ENCODE peak calls at places on chromosomes 13 and 19, in six cellular contexts. One of them, this sample, is unnamed.

GRCh38 chr13:114115191-114115671 is 17.2 kb downstream of the RASA3 start:
- DNase-seq in H9: no peak
- DNase-seq in H1: no peak
- DNase-seq in IMR-90: peak
- DNase-seq in neuronal stem cell: no peak
- DNase-seq in mesenchymal stem cell: peak
- DNase-seq in this sample: no peak

GRCh38 chr13:95300625-95301134 is 571 bp downstream of the ABCC4 start:
- DNase-seq in H9: peak
- DNase-seq in H1: no peak
- DNase-seq in IMR-90: peak
- DNase-seq in neuronal stem cell: peak
- DNase-seq in mesenchymal stem cell: peak
- DNase-seq in this sample: peak

GRCh38 chr19:11225815-11226214 is 13.6 kb upstream of the ANGPTL8 start:
- DNase-seq in H9: no peak
- DNase-seq in H1: no peak
- DNase-seq in IMR-90: no peak
- DNase-seq in neuronal stem cell: no peak
- DNase-seq in mesenchymal stem cell: no peak
- DNase-seq in this sample: no peak

GRCh38 chr13:49112782-49113525 is 107.2 kb upstream of the MLNR start:
- DNase-seq in H9: peak
- DNase-seq in H1: peak
- DNase-seq in IMR-90: peak
- DNase-seq in neuronal stem cell: peak
- DNase-seq in mesenchymal stem cell: peak
- DNase-seq in this sample: peak

GRCh38 chr19:35942235-35942634 is 6.1 kb downstream of the LRFN3 start:
- DNase-seq in H9: no peak
- DNase-seq in H1: no peak
- DNase-seq in IMR-90: no peak
- DNase-seq in neuronal stem cell: no peak
- DNase-seq in mesenchymal stem cell: no peak
- DNase-seq in this sample: no peak

GRCh38 chr13:99972190-99972731 is 694 bp upstream of the ZIC5 start:
- DNase-seq in H9: peak
- DNase-seq in H1: no peak
- DNase-seq in IMR-90: no peak
- DNase-seq in neuronal stem cell: no peak
- DNase-seq in mesenchymal stem cell: no peak
- DNase-seq in this sample: peak

GRCh38 chr19:3275068-3275582 is 50.7 kb downstream of the CELF5 start:
- DNase-seq in H9: peak
- DNase-seq in H1: peak
- DNase-seq in IMR-90: no peak
- DNase-seq in neuronal stem cell: peak
- DNase-seq in mesenchymal stem cell: peak
- DNase-seq in this sample: peak

GRCh38 chr13:44142911-44143665 is 230.5 kb upstream of the SERP2 start:
- DNase-seq in H9: no peak
- DNase-seq in H1: no peak
- DNase-seq in IMR-90: peak
- DNase-seq in neuronal stem cell: no peak
- DNase-seq in mesenchymal stem cell: peak
- DNase-seq in this sample: peak

GRCh38 chr13:32246468-32246867 is 68.7 kb downstream of the ZAR1L start:
- DNase-seq in H9: peak
- DNase-seq in H1: peak
- DNase-seq in IMR-90: peak
- DNase-seq in neuronal stem cell: peak
- DNase-seq in mesenchymal stem cell: peak
- DNase-seq in this sample: peak

GRCh38 chr19:48969276-48970138 is 4.4 kb downstream of the FTL start:
- DNase-seq in H9: peak
- DNase-seq in H1: no peak
- DNase-seq in IMR-90: no peak
- DNase-seq in neuronal stem cell: no peak
- DNase-seq in mesenchymal stem cell: peak
- DNase-seq in this sample: peak

GRCh38 chr13:107600986-107601385 is 614.4 kb downstream of the LIG4 start:
- DNase-seq in H9: no peak
- DNase-seq in H1: no peak
- DNase-seq in IMR-90: no peak
- DNase-seq in neuronal stem cell: no peak
- DNase-seq in mesenchymal stem cell: peak
- DNase-seq in this sample: no peak

GRCh38 chr19:48510421-48511268 is 990 bp downstream of the LMTK3 start:
- DNase-seq in H9: peak
- DNase-seq in H1: no peak
- DNase-seq in IMR-90: peak
- DNase-seq in neuronal stem cell: no peak
- DNase-seq in mesenchymal stem cell: peak
- DNase-seq in this sample: peak

GRCh38 chr19:31301306-31301980 is 47.8 kb downstream of the TSHZ3 start:
- DNase-seq in H9: no peak
- DNase-seq in H1: no peak
- DNase-seq in IMR-90: no peak
- DNase-seq in neuronal stem cell: no peak
- DNase-seq in mesenchymal stem cell: no peak
- DNase-seq in this sample: no peak

GRCh38 chr13:44108345-44108858 is 228.7 kb downstream of the LACC1 start:
- DNase-seq in H9: no peak
- DNase-seq in H1: no peak
- DNase-seq in IMR-90: no peak
- DNase-seq in neuronal stem cell: no peak
- DNase-seq in mesenchymal stem cell: no peak
- DNase-seq in this sample: peak

GRCh38 chr13:53138369-53139036 is 109.9 kb downstream of the OLFM4 start:
- DNase-seq in H9: no peak
- DNase-seq in H1: no peak
- DNase-seq in IMR-90: peak
- DNase-seq in neuronal stem cell: no peak
- DNase-seq in mesenchymal stem cell: peak
- DNase-seq in this sample: peak

GRCh38 chr13:59746291-59746962 is 417.3 kb downstream of the DIAPH3 start:
- DNase-seq in H9: no peak
- DNase-seq in H1: no peak
- DNase-seq in IMR-90: peak
- DNase-seq in neuronal stem cell: no peak
- DNase-seq in mesenchymal stem cell: no peak
- DNase-seq in this sample: no peak

GRCh38 chr19:30017172-30017571 is 75.1 kb downstream of the URI1 start:
- DNase-seq in H9: no peak
- DNase-seq in H1: no peak
- DNase-seq in IMR-90: no peak
- DNase-seq in neuronal stem cell: no peak
- DNase-seq in mesenchymal stem cell: no peak
- DNase-seq in this sample: no peak

GRCh38 chr13:111872475-111873150 is 194.3 kb upstream of the SOX1 start:
- DNase-seq in H9: no peak
- DNase-seq in H1: no peak
- DNase-seq in IMR-90: no peak
- DNase-seq in neuronal stem cell: no peak
- DNase-seq in mesenchymal stem cell: no peak
- DNase-seq in this sample: no peak

GRCh38 chr19:28465317-28466086 is 747.4 kb downstream of the UQCRFS1 start:
- DNase-seq in H9: no peak
- DNase-seq in H1: no peak
- DNase-seq in IMR-90: no peak
- DNase-seq in neuronal stem cell: no peak
- DNase-seq in mesenchymal stem cell: no peak
- DNase-seq in this sample: peak

GRCh38 chr19:2160384-2160783 is 3.3 kb upstream of the DOT1L start:
- DNase-seq in H9: no peak
- DNase-seq in H1: no peak
- DNase-seq in IMR-90: no peak
- DNase-seq in neuronal stem cell: no peak
- DNase-seq in mesenchymal stem cell: no peak
- DNase-seq in this sample: no peak

GRCh38 chr19:54297759-54298305 is 15.1 kb downstream of the LILRA5 start:
- DNase-seq in H9: no peak
- DNase-seq in H1: no peak
- DNase-seq in IMR-90: no peak
- DNase-seq in neuronal stem cell: no peak
- DNase-seq in mesenchymal stem cell: no peak
- DNase-seq in this sample: peak

GRCh38 chr13:90792335-90792734 is 555.2 kb upstream of the MIR17HG start:
- DNase-seq in H9: no peak
- DNase-seq in H1: no peak
- DNase-seq in IMR-90: no peak
- DNase-seq in neuronal stem cell: no peak
- DNase-seq in mesenchymal stem cell: no peak
- DNase-seq in this sample: no peak

GRCh38 chr13:87089391-87089790 is 581.8 kb upstream of the SLITRK5 start:
- DNase-seq in H9: no peak
- DNase-seq in H1: no peak
- DNase-seq in IMR-90: peak
- DNase-seq in neuronal stem cell: no peak
- DNase-seq in mesenchymal stem cell: peak
- DNase-seq in this sample: peak

GRCh38 chr19:29074579-29074978 is 138.4 kb downstream of the UQCRFS1 start:
- DNase-seq in H9: no peak
- DNase-seq in H1: no peak
- DNase-seq in IMR-90: no peak
- DNase-seq in neuronal stem cell: no peak
- DNase-seq in mesenchymal stem cell: no peak
- DNase-seq in this sample: no peak

GRCh38 chr13:113737803-113738202 is 21.2 kb upstream of the TMEM255B start:
- DNase-seq in H9: no peak
- DNase-seq in H1: no peak
- DNase-seq in IMR-90: no peak
- DNase-seq in neuronal stem cell: no peak
- DNase-seq in mesenchymal stem cell: no peak
- DNase-seq in this sample: no peak

GRCh38 chr13:51336746-51337145 is 2.7 kb upstream of the SERPINE3 start:
- DNase-seq in H9: no peak
- DNase-seq in H1: no peak
- DNase-seq in IMR-90: no peak
- DNase-seq in neuronal stem cell: no peak
- DNase-seq in mesenchymal stem cell: no peak
- DNase-seq in this sample: no peak

GRCh38 chr13:51332566-51333361 is 6.7 kb upstream of the SERPINE3 start:
- DNase-seq in H9: no peak
- DNase-seq in H1: no peak
- DNase-seq in IMR-90: no peak
- DNase-seq in neuronal stem cell: no peak
- DNase-seq in mesenchymal stem cell: no peak
- DNase-seq in this sample: no peak

GRCh38 chr13:51331354-51331861 is 8.1 kb upstream of the SERPINE3 start:
- DNase-seq in H9: no peak
- DNase-seq in H1: no peak
- DNase-seq in IMR-90: no peak
- DNase-seq in neuronal stem cell: no peak
- DNase-seq in mesenchymal stem cell: no peak
- DNase-seq in this sample: no peak

GRCh38 chr13:51333421-51333820 is 6.1 kb upstream of the SERPINE3 start:
- DNase-seq in H9: no peak
- DNase-seq in H1: no peak
- DNase-seq in IMR-90: no peak
- DNase-seq in neuronal stem cell: no peak
- DNase-seq in mesenchymal stem cell: no peak
- DNase-seq in this sample: no peak

DNA sequence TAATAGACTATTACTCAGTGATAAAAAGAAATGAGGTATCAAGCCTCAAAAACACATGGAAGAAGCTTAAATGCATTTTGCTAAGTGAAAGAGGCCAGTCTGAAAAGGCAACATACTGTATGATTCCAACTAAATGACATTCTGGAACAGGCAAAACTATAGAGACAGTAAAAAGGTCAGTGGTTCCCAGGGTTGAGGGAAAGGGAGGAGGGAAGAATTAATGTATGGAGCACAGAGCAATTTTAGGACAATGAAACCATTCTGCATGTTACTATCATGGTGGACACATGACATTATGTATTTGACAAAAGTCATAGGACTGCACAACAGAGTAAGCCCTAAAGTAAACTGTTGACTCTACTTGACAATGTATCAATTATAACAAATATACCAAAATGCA is 5.7 kb upstream of the SERPINE3 start:
- DNase-seq in H9: no peak
- DNase-seq in H1: no peak
- DNase-seq in IMR-90: no peak
- DNase-seq in neuronal stem cell: no peak
- DNase-seq in mesenchymal stem cell: no peak
- DNase-seq in this sample: no peak
- H2BK15ac ChIP-seq in H9: no peak
- H2BK15ac ChIP-seq in H1: no peak
- H2BK15ac ChIP-seq in IMR-90: no peak
- H2BK15ac ChIP-seq in neuronal stem cell: no peak
- H2BK15ac ChIP-seq in mesenchymal stem cell: no peak
- H2BK15ac ChIP-seq in this sample: no peak

GRCh38 chr13:27182054-27182453 is 10.4 kb upstream of the USP12 start:
- DNase-seq in H9: no peak
- DNase-seq in H1: no peak
- DNase-seq in IMR-90: no peak
- DNase-seq in neuronal stem cell: no peak
- DNase-seq in mesenchymal stem cell: no peak
- DNase-seq in this sample: no peak
- H2BK15ac ChIP-seq in H9: no peak
- H2BK15ac ChIP-seq in H1: no peak
- H2BK15ac ChIP-seq in IMR-90: no peak
- H2BK15ac ChIP-seq in neuronal stem cell: no peak
- H2BK15ac ChIP-seq in mesenchymal stem cell: no peak
- H2BK15ac ChIP-seq in this sample: no peak

DNA sequence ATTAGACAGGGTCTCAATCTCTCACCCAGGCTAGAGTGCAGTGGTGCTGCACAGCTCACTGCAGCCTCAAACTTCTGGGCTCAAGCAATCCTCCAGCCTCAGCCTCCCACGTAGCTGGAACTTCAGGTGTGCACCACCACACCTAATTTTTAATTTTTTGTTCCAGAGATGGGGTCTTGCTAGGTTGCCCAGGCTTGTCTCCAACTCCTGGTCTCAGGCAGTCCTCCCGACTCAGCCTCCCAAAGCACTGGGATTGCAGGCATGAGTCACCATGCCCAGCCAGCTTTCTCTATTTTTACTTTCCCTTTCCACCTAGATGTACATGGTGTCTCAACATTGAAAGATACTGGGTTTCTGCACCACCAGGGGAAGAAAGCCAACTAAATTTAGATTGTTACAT is 13.7 kb upstream of the ZNF846 start:
- DNase-seq in H9: no peak
- DNase-seq in H1: no peak
- DNase-seq in IMR-90: no peak
- DNase-seq in neuronal stem cell: no peak
- DNase-seq in mesenchymal stem cell: no peak
- DNase-seq in this sample: no peak
- H2BK15ac ChIP-seq in H9: no peak
- H2BK15ac ChIP-seq in H1: no peak
- H2BK15ac ChIP-seq in IMR-90: no peak
- H2BK15ac ChIP-seq in neuronal stem cell: no peak
- H2BK15ac ChIP-seq in mesenchymal stem cell: peak
- H2BK15ac ChIP-seq in this sample: no peak

GRCh38 chr19:39518975-39519374 is 4.0 kb downstream of the SELENOV start:
- DNase-seq in H9: peak
- DNase-seq in H1: no peak
- DNase-seq in IMR-90: no peak
- DNase-seq in neuronal stem cell: no peak
- DNase-seq in mesenchymal stem cell: no peak
- DNase-seq in this sample: no peak
- H2BK15ac ChIP-seq in H9: no peak
- H2BK15ac ChIP-seq in H1: no peak
- H2BK15ac ChIP-seq in IMR-90: no peak
- H2BK15ac ChIP-seq in neuronal stem cell: no peak
- H2BK15ac ChIP-seq in mesenchymal stem cell: no peak
- H2BK15ac ChIP-seq in this sample: no peak